ENCODE peak calls at places on chromosomes 1 and 21, in four cellular contexts. One of them, this sample, is unnamed.

GRCh38 chr1:162029205-162029604 is 5.5 kb upstream of the OLFML2B start:
- DNase-seq in HFFc6: no peak
- DNase-seq in heart left ventricle: no peak
- DNase-seq in CD4-positive, alpha-beta T cell: no peak
- DNase-seq in this sample: no peak

GRCh38 chr1:184379111-184379752 is 7.6 kb upstream of the C1orf21 start:
- DNase-seq in heart left ventricle: no peak
- DNase-seq in HFFc6: no peak
- DNase-seq in CD4-positive, alpha-beta T cell: no peak
- DNase-seq in this sample: no peak

GRCh38 chr1:59926381-59927243 is at the start of gene CYP2J2:
- DNase-seq in CD4-positive, alpha-beta T cell: peak; percentile 36
- DNase-seq in heart left ventricle: peak; percentile 82
- DNase-seq in HFFc6: no peak
- DNase-seq in this sample: no peak

GRCh38 chr1:202623075-202623474 is 87.2 kb downstream of the SYT2 start:
- DNase-seq in CD4-positive, alpha-beta T cell: no peak
- DNase-seq in HFFc6: no peak
- DNase-seq in heart left ventricle: peak; percentile 66
- DNase-seq in this sample: no peak

GRCh38 chr1:232722626-232723025 is 82.6 kb upstream of the MAP10 start:
- DNase-seq in HFFc6: no peak
- DNase-seq in CD4-positive, alpha-beta T cell: no peak
- DNase-seq in heart left ventricle: no peak
- DNase-seq in this sample: no peak

GRCh38 chr1:183472488-183473285 is at the start of gene SMG7:
- DNase-seq in CD4-positive, alpha-beta T cell: peak; percentile 35
- DNase-seq in HFFc6: peak; percentile 11
- DNase-seq in heart left ventricle: peak; percentile 82
- DNase-seq in this sample: peak; percentile 23

GRCh38 chr1:101820080-101820479 is 176.6 kb downstream of the OLFM3 start:
- DNase-seq in heart left ventricle: no peak
- DNase-seq in CD4-positive, alpha-beta T cell: no peak
- DNase-seq in HFFc6: peak; percentile 2
- DNase-seq in this sample: no peak

GRCh38 chr21:38985423-38986378 is 180.0 kb downstream of the ETS2 start:
- DNase-seq in CD4-positive, alpha-beta T cell: no peak
- DNase-seq in heart left ventricle: peak; percentile 82
- DNase-seq in HFFc6: peak; percentile 76
- DNase-seq in this sample: peak; percentile 40

GRCh38 chr1:36303650-36304360 is 2.4 kb upstream of the SH3D21 start:
- DNase-seq in heart left ventricle: no peak
- DNase-seq in CD4-positive, alpha-beta T cell: no peak
- DNase-seq in HFFc6: no peak
- DNase-seq in this sample: no peak

GRCh38 chr1:81547912-81548303 is 252.8 kb upstream of the ADGRL2 start:
- DNase-seq in heart left ventricle: no peak
- DNase-seq in CD4-positive, alpha-beta T cell: no peak
- DNase-seq in HFFc6: no peak
- DNase-seq in this sample: no peak

GRCh38 chr1:30514137-30514654 is 209.2 kb downstream of the MATN1 start:
- DNase-seq in HFFc6: no peak
- DNase-seq in CD4-positive, alpha-beta T cell: no peak
- DNase-seq in heart left ventricle: no peak
- DNase-seq in this sample: no peak

GRCh38 chr1:32754282-32755097 is 51.9 kb upstream of the SYNC start:
- DNase-seq in CD4-positive, alpha-beta T cell: peak; percentile 20
- DNase-seq in HFFc6: no peak
- DNase-seq in heart left ventricle: no peak
- DNase-seq in this sample: no peak

GRCh38 chr1:222974496-222974895 is 159.7 kb downstream of the DISP1 start:
- DNase-seq in heart left ventricle: no peak
- DNase-seq in CD4-positive, alpha-beta T cell: no peak
- DNase-seq in HFFc6: peak; percentile 95
- DNase-seq in this sample: no peak

GRCh38 chr1:53061859-53062714 is at the start of gene PODN:
- DNase-seq in CD4-positive, alpha-beta T cell: no peak
- DNase-seq in heart left ventricle: peak; percentile 75
- DNase-seq in HFFc6: no peak
- DNase-seq in this sample: no peak

GRCh38 chr21:15976807-15977206 is 247.0 kb downstream of the USP25 start:
- DNase-seq in heart left ventricle: no peak
- DNase-seq in HFFc6: no peak
- DNase-seq in CD4-positive, alpha-beta T cell: no peak
- DNase-seq in this sample: no peak

GRCh38 chr1:208242829-208243521 is 1.2 kb downstream of the PLXNA2 start:
- DNase-seq in CD4-positive, alpha-beta T cell: no peak
- DNase-seq in HFFc6: no peak
- DNase-seq in heart left ventricle: peak; percentile 72
- DNase-seq in this sample: no peak

GRCh38 chr1:116521186-116521585 is 49.6 kb downstream of the CD58 start:
- DNase-seq in heart left ventricle: no peak
- DNase-seq in HFFc6: peak; percentile 57
- DNase-seq in CD4-positive, alpha-beta T cell: no peak
- DNase-seq in this sample: no peak

GRCh38 chr1:62071695-62072094 is 123.0 kb upstream of the L1TD1 start:
- DNase-seq in HFFc6: no peak
- DNase-seq in heart left ventricle: no peak
- DNase-seq in CD4-positive, alpha-beta T cell: no peak
- DNase-seq in this sample: no peak

GRCh38 chr1:26373789-26374188 is 1.2 kb upstream of the ZNF683 start:
- DNase-seq in heart left ventricle: no peak
- DNase-seq in HFFc6: no peak
- DNase-seq in CD4-positive, alpha-beta T cell: no peak
- DNase-seq in this sample: no peak

GRCh38 chr1:235635938-235636663 is 13.5 kb downstream of the GNG4 start:
- DNase-seq in HFFc6: no peak
- DNase-seq in CD4-positive, alpha-beta T cell: no peak
- DNase-seq in heart left ventricle: no peak
- DNase-seq in this sample: no peak

GRCh38 chr1:51217101-51217500 is 19.0 kb upstream of the RNF11 start:
- DNase-seq in heart left ventricle: no peak
- DNase-seq in HFFc6: no peak
- DNase-seq in CD4-positive, alpha-beta T cell: no peak
- DNase-seq in this sample: no peak

GRCh38 chr1:51215169-51215568 is 20.9 kb upstream of the RNF11 start:
- DNase-seq in HFFc6: peak; percentile 18
- DNase-seq in heart left ventricle: no peak
- DNase-seq in CD4-positive, alpha-beta T cell: no peak
- DNase-seq in this sample: no peak

GRCh38 chr1:51220548-51220947 is 15.5 kb upstream of the RNF11 start:
- DNase-seq in CD4-positive, alpha-beta T cell: no peak
- DNase-seq in HFFc6: no peak
- DNase-seq in heart left ventricle: no peak
- DNase-seq in this sample: no peak

GRCh38 chr1:51216631-51217030 is 19.4 kb upstream of the RNF11 start:
- DNase-seq in heart left ventricle: no peak
- DNase-seq in HFFc6: no peak
- DNase-seq in CD4-positive, alpha-beta T cell: no peak
- DNase-seq in this sample: no peak

GRCh38 chr1:51218570-51218969 is 17.5 kb upstream of the RNF11 start:
- DNase-seq in heart left ventricle: no peak
- DNase-seq in HFFc6: no peak
- DNase-seq in CD4-positive, alpha-beta T cell: no peak
- DNase-seq in this sample: no peak
- TF ChIP-seq CTCF in heart left ventricle: no peak
- TF ChIP-seq CTCF in HFFc6: no peak
- TF ChIP-seq CTCF in CD4-positive, alpha-beta T cell: no peak
- TF ChIP-seq CTCF in this sample: no peak

GRCh38 chr1:153291514-153291913 is 21.2 kb downstream of the PGLYRP3 start:
- DNase-seq in CD4-positive, alpha-beta T cell: no peak
- DNase-seq in heart left ventricle: no peak
- DNase-seq in HFFc6: no peak
- DNase-seq in this sample: no peak

GRCh38 chr1:153292185-153292584 is 20.6 kb downstream of the PGLYRP3 start:
- DNase-seq in HFFc6: no peak
- DNase-seq in CD4-positive, alpha-beta T cell: no peak
- DNase-seq in heart left ventricle: no peak
- DNase-seq in this sample: no peak

GRCh38 chr1:153292740-153293479 is 19.8 kb downstream of the PGLYRP3 start:
- DNase-seq in CD4-positive, alpha-beta T cell: no peak
- DNase-seq in heart left ventricle: no peak
- DNase-seq in HFFc6: no peak
- DNase-seq in this sample: no peak

GRCh38 chr1:153293480-153293775 is 19.3 kb downstream of the PGLYRP3 start:
- DNase-seq in CD4-positive, alpha-beta T cell: no peak
- DNase-seq in HFFc6: no peak
- DNase-seq in heart left ventricle: no peak
- DNase-seq in this sample: no peak

DNA sequence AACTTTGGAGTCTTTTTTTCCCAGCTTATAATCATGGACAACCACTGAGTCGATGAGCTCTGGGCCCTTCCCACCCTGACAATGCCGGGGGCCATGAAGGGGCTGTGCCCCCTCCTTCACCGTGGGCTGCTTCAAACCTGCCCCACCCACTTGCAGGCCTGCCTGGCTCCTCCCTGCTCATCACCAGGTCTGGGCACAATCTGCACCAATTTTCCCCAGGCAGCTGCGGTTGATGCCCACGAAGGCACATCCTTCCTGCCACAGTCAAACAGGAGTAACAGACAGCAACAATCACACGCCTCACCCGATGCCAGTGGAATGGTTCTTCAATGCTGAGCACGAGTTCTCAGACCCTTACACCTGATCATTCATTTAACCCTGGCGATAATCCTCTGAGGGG is 18.9 kb downstream of the PGLYRP3 start:
- DNase-seq in CD4-positive, alpha-beta T cell: no peak
- DNase-seq in HFFc6: no peak
- DNase-seq in heart left ventricle: no peak
- DNase-seq in this sample: no peak
- TF ChIP-seq CTCF in CD4-positive, alpha-beta T cell: no peak
- TF ChIP-seq CTCF in HFFc6: no peak
- TF ChIP-seq CTCF in heart left ventricle: no peak
- TF ChIP-seq CTCF in this sample: no peak

DNA sequence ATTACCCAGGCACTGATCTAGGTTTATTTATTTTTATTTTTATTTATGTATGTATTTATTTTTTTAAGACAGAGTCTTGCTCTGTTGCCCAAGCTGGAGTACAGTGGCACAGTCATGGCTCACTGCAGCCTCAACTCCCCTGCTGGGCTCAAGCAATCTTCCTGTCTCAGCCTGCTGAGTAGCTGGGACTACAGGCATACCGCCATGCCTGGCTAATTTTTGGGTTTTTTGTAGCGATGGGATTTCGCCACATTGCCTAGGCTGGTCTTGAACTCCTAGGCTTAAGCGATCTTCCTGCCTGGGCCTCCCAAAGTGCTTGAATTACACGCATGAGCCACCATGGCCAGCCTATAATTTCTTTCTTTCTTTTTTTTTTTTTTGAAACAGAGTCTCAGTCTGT is 9.4 kb downstream of the PHACTR4 start:
- DNase-seq in CD4-positive, alpha-beta T cell: no peak
- DNase-seq in heart left ventricle: no peak
- DNase-seq in HFFc6: no peak
- DNase-seq in this sample: no peak
- TF ChIP-seq CTCF in CD4-positive, alpha-beta T cell: no peak
- TF ChIP-seq CTCF in heart left ventricle: no peak
- TF ChIP-seq CTCF in HFFc6: no peak
- TF ChIP-seq CTCF in this sample: no peak

GRCh38 chr1:238950786-238951185 is 435.6 kb upstream of the CHRM3 start:
- DNase-seq in CD4-positive, alpha-beta T cell: no peak
- DNase-seq in HFFc6: no peak
- DNase-seq in heart left ventricle: no peak
- DNase-seq in this sample: no peak

GRCh38 chr1:238953448-238953847 is 432.9 kb upstream of the CHRM3 start:
- DNase-seq in HFFc6: no peak
- DNase-seq in heart left ventricle: no peak
- DNase-seq in CD4-positive, alpha-beta T cell: no peak
- DNase-seq in this sample: no peak

GRCh38 chr1:238954865-238955264 is 431.5 kb upstream of the CHRM3 start:
- DNase-seq in CD4-positive, alpha-beta T cell: no peak
- DNase-seq in heart left ventricle: no peak
- DNase-seq in HFFc6: no peak
- DNase-seq in this sample: no peak

GRCh38 chr1:238955934-238956333 is 430.4 kb upstream of the CHRM3 start:
- DNase-seq in CD4-positive, alpha-beta T cell: no peak
- DNase-seq in HFFc6: no peak
- DNase-seq in heart left ventricle: no peak
- DNase-seq in this sample: no peak

DNA sequence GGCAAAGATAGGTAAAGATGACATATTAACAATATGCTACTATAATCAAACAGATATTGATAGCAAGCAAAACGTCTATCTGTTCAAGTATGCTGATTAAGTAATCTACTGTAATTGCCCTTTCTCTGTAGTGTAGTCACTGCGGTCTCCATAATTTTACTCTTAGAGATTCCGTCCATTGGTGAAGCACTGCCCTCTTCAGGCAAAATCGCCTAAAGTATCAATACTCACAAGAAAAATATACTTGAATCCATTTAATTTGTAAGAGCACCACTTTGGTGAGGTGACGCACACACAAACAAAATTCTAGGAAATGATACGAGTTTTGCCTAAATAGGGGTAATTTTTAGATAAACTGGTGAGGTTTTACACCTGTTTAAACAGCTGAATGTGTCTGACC is 434.6 kb upstream of the CHRM3 start:
- DNase-seq in CD4-positive, alpha-beta T cell: no peak
- DNase-seq in HFFc6: peak; percentile 40
- DNase-seq in heart left ventricle: no peak
- DNase-seq in this sample: no peak
- TF ChIP-seq CTCF in CD4-positive, alpha-beta T cell: no peak
- TF ChIP-seq CTCF in HFFc6: peak; percentile 79
- TF ChIP-seq CTCF in heart left ventricle: peak; percentile 37
- TF ChIP-seq CTCF in this sample: no peak

DNA sequence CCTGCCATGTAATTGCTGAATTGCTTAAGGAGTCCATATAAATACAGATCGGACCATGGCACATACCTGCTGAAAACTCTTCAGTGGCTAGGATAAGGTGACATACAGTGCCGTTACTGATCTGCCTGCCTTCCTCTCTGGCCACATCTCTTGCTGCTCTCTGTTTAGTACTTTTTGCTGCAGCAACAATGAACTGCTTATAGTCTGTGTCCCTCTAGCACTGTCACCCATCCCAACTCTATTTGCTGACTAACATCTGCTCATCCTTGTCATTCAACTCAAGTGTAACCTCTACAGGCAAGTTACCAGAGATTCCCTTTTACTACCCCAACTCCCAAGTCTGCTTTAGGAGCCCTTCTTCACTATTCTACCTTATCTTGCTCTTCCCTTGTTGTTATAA is 65.6 kb downstream of the GTF2B start:
- DNase-seq in heart left ventricle: no peak
- DNase-seq in CD4-positive, alpha-beta T cell: no peak
- DNase-seq in HFFc6: no peak
- DNase-seq in this sample: no peak
- TF ChIP-seq CTCF in heart left ventricle: no peak
- TF ChIP-seq CTCF in CD4-positive, alpha-beta T cell: no peak
- TF ChIP-seq CTCF in HFFc6: no peak
- TF ChIP-seq CTCF in this sample: no peak

GRCh38 chr1:111223126-111223443 is 4.4 kb upstream of the CHI3L2 start:
- DNase-seq in heart left ventricle: no peak
- DNase-seq in HFFc6: no peak
- DNase-seq in CD4-positive, alpha-beta T cell: no peak
- DNase-seq in this sample: no peak
- TF ChIP-seq CTCF in heart left ventricle: peak; percentile 7
- TF ChIP-seq CTCF in HFFc6: no peak
- TF ChIP-seq CTCF in CD4-positive, alpha-beta T cell: peak; percentile 42
- TF ChIP-seq CTCF in this sample: no peak